ENCODE peak calls at places on chromosomes 2 and 18, in seven cellular contexts. One of them, this sample, is unnamed.

GRCh38 chr2:200703132-200703925 is 108.4 kb upstream of the BZW1 start:
- DNase-seq in HCT116: peak; percentile 68
- DNase-seq in K562: no peak
- DNase-seq in HepG2: peak; percentile 77
- DNase-seq in SK-N-SH: peak; percentile 15
- DNase-seq in H1: no peak
- DNase-seq in GM12878: peak; percentile 4
- DNase-seq in this sample: peak; percentile 32

GRCh38 chr2:236601306-236602202 is 31.9 kb downstream of the ACKR3 start:
- DNase-seq in HCT116: no peak
- DNase-seq in K562: no peak
- DNase-seq in HepG2: no peak
- DNase-seq in SK-N-SH: no peak
- DNase-seq in H1: no peak
- DNase-seq in GM12878: peak; percentile 45
- DNase-seq in this sample: no peak

GRCh38 chr2:11377915-11378649 is 33.6 kb upstream of the ROCK2 start:
- DNase-seq in HCT116: no peak
- DNase-seq in K562: no peak
- DNase-seq in HepG2: no peak
- DNase-seq in SK-N-SH: no peak
- DNase-seq in H1: no peak
- DNase-seq in GM12878: peak; percentile 61
- DNase-seq in this sample: no peak

GRCh38 chr2:157291018-157291417 is 33.5 kb downstream of the GALNT5 start:
- DNase-seq in HCT116: no peak
- DNase-seq in K562: no peak
- DNase-seq in HepG2: no peak
- DNase-seq in SK-N-SH: no peak
- DNase-seq in H1: no peak
- DNase-seq in GM12878: no peak
- DNase-seq in this sample: no peak

GRCh38 chr2:237864940-237865622 is 5.7 kb downstream of the RAMP1 start:
- DNase-seq in HCT116: no peak
- DNase-seq in K562: no peak
- DNase-seq in HepG2: no peak
- DNase-seq in SK-N-SH: peak; percentile 68
- DNase-seq in H1: no peak
- DNase-seq in GM12878: no peak
- DNase-seq in this sample: no peak

GRCh38 chr2:38376683-38377500 is at the start of gene ATL2:
- DNase-seq in HCT116: peak; percentile 87
- DNase-seq in K562: peak; percentile 91
- DNase-seq in HepG2: peak; percentile 91
- DNase-seq in SK-N-SH: peak; percentile 99
- DNase-seq in H1: peak; percentile 91
- DNase-seq in GM12878: peak; percentile 59
- DNase-seq in this sample: peak; percentile 73

GRCh38 chr2:169363027-169363569 is 764 bp upstream of the LRP2 start:
- DNase-seq in HCT116: no peak
- DNase-seq in K562: no peak
- DNase-seq in HepG2: no peak
- DNase-seq in SK-N-SH: peak; percentile 32
- DNase-seq in H1: no peak
- DNase-seq in GM12878: no peak
- DNase-seq in this sample: no peak

GRCh38 chr2:56199492-56199891 is 15.7 kb downstream of the CCDC85A start:
- DNase-seq in HCT116: no peak
- DNase-seq in K562: no peak
- DNase-seq in HepG2: no peak
- DNase-seq in SK-N-SH: no peak
- DNase-seq in H1: no peak
- DNase-seq in GM12878: no peak
- DNase-seq in this sample: no peak

GRCh38 chr2:215826838-215827441 is 186.4 kb downstream of the MREG start:
- DNase-seq in HCT116: no peak
- DNase-seq in K562: no peak
- DNase-seq in HepG2: peak; percentile 80
- DNase-seq in SK-N-SH: no peak
- DNase-seq in H1: no peak
- DNase-seq in GM12878: no peak
- DNase-seq in this sample: no peak

GRCh38 chr2:8457092-8457481 is 224.8 kb upstream of the ID2 start:
- DNase-seq in HCT116: no peak
- DNase-seq in K562: peak; percentile 47
- DNase-seq in HepG2: no peak
- DNase-seq in SK-N-SH: peak; percentile 41
- DNase-seq in H1: no peak
- DNase-seq in GM12878: no peak
- DNase-seq in this sample: no peak

GRCh38 chr2:113390133-113390849 is 47.2 kb upstream of the ZNG1B start:
- DNase-seq in HCT116: peak; percentile 72
- DNase-seq in K562: peak; percentile 54
- DNase-seq in HepG2: peak; percentile 79
- DNase-seq in SK-N-SH: peak; percentile 75
- DNase-seq in H1: peak; percentile 62
- DNase-seq in GM12878: peak; percentile 71
- DNase-seq in this sample: peak; percentile 69

GRCh38 chr2:98538280-98539041 is 69.9 kb downstream of the COA5 start:
- DNase-seq in HCT116: no peak
- DNase-seq in K562: no peak
- DNase-seq in HepG2: no peak
- DNase-seq in SK-N-SH: no peak
- DNase-seq in H1: no peak
- DNase-seq in GM12878: no peak
- DNase-seq in this sample: no peak

GRCh38 chr2:68238955-68239822 is 13.1 kb downstream of the PPP3R1 start:
- DNase-seq in HCT116: no peak
- DNase-seq in K562: no peak
- DNase-seq in HepG2: no peak
- DNase-seq in SK-N-SH: no peak
- DNase-seq in H1: no peak
- DNase-seq in GM12878: no peak
- DNase-seq in this sample: no peak

GRCh38 chr2:234450431-234451095 is 46.3 kb downstream of the ARL4C start:
- DNase-seq in HCT116: no peak
- DNase-seq in K562: no peak
- DNase-seq in HepG2: no peak
- DNase-seq in SK-N-SH: no peak
- DNase-seq in H1: no peak
- DNase-seq in GM12878: no peak
- DNase-seq in this sample: no peak

GRCh38 chr18:42644729-42645131 is 470.8 kb downstream of the RIT2 start:
- DNase-seq in HCT116: no peak
- DNase-seq in K562: no peak
- DNase-seq in HepG2: no peak
- DNase-seq in SK-N-SH: peak; percentile 4
- DNase-seq in H1: no peak
- DNase-seq in GM12878: no peak
- DNase-seq in this sample: no peak

GRCh38 chr2:96264656-96265348 is 995 bp downstream of the TMEM127 start:
- DNase-seq in HCT116: no peak
- DNase-seq in K562: no peak
- DNase-seq in HepG2: peak; percentile 54
- DNase-seq in SK-N-SH: peak; percentile 69
- DNase-seq in H1: no peak
- DNase-seq in GM12878: no peak
- DNase-seq in this sample: no peak

GRCh38 chr2:233051241-233052149 is 8.6 kb upstream of the INPP5D start:
- DNase-seq in HCT116: no peak
- DNase-seq in K562: peak; percentile 45
- DNase-seq in HepG2: no peak
- DNase-seq in SK-N-SH: no peak
- DNase-seq in H1: peak; percentile 34
- DNase-seq in GM12878: no peak
- DNase-seq in this sample: no peak

GRCh38 chr2:37366773-37367172 is 22.3 kb downstream of the QPCT start:
- DNase-seq in HCT116: no peak
- DNase-seq in K562: no peak
- DNase-seq in HepG2: no peak
- DNase-seq in SK-N-SH: no peak
- DNase-seq in H1: no peak
- DNase-seq in GM12878: no peak
- DNase-seq in this sample: no peak

GRCh38 chr18:70279470-70279869 is 9.4 kb upstream of the SOCS6 start:
- DNase-seq in HCT116: no peak
- DNase-seq in K562: no peak
- DNase-seq in HepG2: no peak
- DNase-seq in SK-N-SH: no peak
- DNase-seq in H1: no peak
- DNase-seq in GM12878: no peak
- DNase-seq in this sample: no peak

GRCh38 chr2:161165266-161165665 is 5.0 kb downstream of the TANK start:
- DNase-seq in HCT116: no peak
- DNase-seq in K562: no peak
- DNase-seq in HepG2: no peak
- DNase-seq in SK-N-SH: no peak
- DNase-seq in H1: no peak
- DNase-seq in GM12878: no peak
- DNase-seq in this sample: no peak

GRCh38 chr2:231523451-231524266 is 6.6 kb downstream of the NMUR1 start:
- DNase-seq in HCT116: no peak
- DNase-seq in K562: no peak
- DNase-seq in HepG2: no peak
- DNase-seq in SK-N-SH: no peak
- DNase-seq in H1: no peak
- DNase-seq in GM12878: no peak
- DNase-seq in this sample: no peak

DNA sequence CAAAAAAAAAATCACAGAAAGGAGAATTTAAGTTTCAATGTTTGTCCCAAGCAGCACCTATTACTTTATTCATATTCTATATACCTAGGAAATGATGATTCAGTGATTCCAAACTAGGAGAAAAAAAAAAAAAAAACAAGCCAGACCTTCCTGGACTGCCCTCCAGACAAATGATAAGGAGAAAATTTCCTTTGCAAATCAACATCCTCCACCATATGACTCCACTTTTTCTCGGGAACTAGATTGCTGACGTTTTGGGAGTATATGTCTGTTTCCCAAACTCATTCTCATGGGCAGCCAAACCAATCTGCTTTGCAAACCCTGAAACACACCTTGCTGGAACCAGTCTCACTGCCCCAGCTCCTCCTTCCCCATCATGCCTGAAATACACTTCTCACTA is 16.8 kb downstream of the AP1S3 start:
- DNase-seq in HCT116: no peak
- DNase-seq in K562: no peak
- DNase-seq in HepG2: no peak
- DNase-seq in SK-N-SH: no peak
- DNase-seq in H1: no peak
- DNase-seq in GM12878: no peak
- DNase-seq in this sample: no peak
- TF ChIP-seq JUND in HCT116: no peak
- TF ChIP-seq JUND in K562: no peak
- TF ChIP-seq JUND in HepG2: no peak
- TF ChIP-seq JUND in SK-N-SH: no peak
- TF ChIP-seq JUND in H1: no peak
- TF ChIP-seq JUND in GM12878: no peak
- TF ChIP-seq JUND in this sample: no peak

DNA sequence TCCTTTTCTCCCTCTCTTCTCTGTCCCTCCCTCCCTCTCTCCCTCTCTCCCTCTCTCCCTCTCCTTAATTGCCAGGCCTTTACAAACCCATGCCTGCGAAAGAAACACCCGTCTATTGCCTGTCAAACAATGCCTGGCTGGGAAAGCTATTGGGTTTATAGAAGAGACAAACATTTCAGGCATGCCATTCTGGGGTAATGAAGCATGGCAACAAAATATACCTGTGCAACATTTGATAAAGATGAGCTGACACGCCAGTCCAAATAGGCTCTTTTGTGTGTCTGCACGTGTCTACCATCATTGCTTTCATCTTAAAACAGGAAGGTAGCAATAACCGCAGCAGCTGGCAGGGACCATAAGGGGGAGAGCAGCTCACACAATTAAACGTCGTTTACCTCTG is 282.1 kb downstream of the ZNF516 start:
- DNase-seq in HCT116: no peak
- DNase-seq in K562: no peak
- DNase-seq in HepG2: no peak
- DNase-seq in SK-N-SH: no peak
- DNase-seq in H1: no peak
- DNase-seq in GM12878: no peak
- DNase-seq in this sample: no peak
- TF ChIP-seq JUND in HCT116: no peak
- TF ChIP-seq JUND in K562: no peak
- TF ChIP-seq JUND in HepG2: no peak
- TF ChIP-seq JUND in SK-N-SH: no peak
- TF ChIP-seq JUND in H1: no peak
- TF ChIP-seq JUND in GM12878: no peak
- TF ChIP-seq JUND in this sample: no peak

DNA sequence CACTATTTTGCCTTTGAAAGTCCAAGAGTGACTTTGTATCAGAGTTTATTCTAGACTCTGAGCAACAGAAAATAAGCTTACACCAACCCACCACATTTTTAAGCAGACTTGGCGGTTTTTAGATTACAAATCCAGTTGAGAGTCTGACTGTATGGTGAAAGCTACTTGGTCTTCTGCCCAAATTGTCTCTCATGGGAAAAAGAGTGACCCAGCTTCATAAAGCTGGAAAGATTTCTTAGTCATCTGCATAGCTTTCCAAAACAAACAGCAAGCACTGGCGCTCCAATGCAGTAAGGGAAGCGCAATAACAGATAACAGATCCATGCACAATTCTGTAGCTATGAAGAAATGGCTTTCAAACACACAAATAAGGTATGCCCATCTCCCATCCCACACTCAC is 7.1 kb downstream of the DSG1 start:
- DNase-seq in HCT116: no peak
- DNase-seq in K562: no peak
- DNase-seq in HepG2: no peak
- DNase-seq in SK-N-SH: no peak
- DNase-seq in H1: no peak
- DNase-seq in GM12878: no peak
- DNase-seq in this sample: no peak
- TF ChIP-seq JUND in HCT116: no peak
- TF ChIP-seq JUND in K562: no peak
- TF ChIP-seq JUND in HepG2: no peak
- TF ChIP-seq JUND in SK-N-SH: no peak
- TF ChIP-seq JUND in H1: no peak
- TF ChIP-seq JUND in GM12878: no peak
- TF ChIP-seq JUND in this sample: no peak

DNA sequence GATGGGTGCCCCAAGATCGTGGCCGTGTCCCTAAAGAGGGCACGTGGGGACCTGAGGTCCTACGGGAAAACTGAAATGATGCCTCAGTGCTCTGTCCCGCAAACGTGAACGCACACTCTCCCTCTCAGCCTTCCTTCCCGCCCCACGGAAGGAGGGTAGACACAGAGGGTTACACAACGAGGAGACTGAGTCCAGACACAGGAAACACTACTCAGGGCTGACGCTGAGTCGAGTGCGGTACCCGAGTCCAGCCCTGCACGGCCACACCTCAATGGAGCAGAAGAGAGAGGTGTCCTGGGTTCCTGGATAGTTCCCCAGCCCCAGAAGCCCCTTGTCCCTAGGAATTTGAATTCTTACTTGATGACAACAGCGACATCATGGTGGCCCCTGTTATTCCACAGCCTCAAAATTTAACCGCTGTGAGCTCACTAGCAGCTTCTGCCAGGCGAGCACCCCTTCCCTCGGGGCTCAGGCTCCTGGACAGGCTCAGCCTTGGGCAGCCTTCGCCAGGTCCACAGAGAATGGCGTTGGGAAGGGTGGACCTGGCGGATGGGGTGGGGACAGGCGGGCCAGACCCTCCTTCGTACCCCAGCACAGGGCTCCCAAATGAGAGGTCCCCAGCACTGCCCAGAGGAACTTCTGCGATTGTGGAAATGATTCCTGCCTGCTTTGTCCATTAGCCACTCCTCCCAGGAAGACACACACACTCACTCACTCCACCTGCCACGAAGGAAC is 980 bp upstream of the RNPEPL1 start:
- DNase-seq in HCT116: no peak
- DNase-seq in K562: no peak
- DNase-seq in HepG2: no peak
- DNase-seq in SK-N-SH: peak; percentile 41
- DNase-seq in H1: no peak
- DNase-seq in GM12878: no peak
- DNase-seq in this sample: no peak
- TF ChIP-seq JUND in HCT116: no peak
- TF ChIP-seq JUND in K562: no peak
- TF ChIP-seq JUND in HepG2: no peak
- TF ChIP-seq JUND in SK-N-SH: no peak
- TF ChIP-seq JUND in H1: no peak
- TF ChIP-seq JUND in GM12878: no peak
- TF ChIP-seq JUND in this sample: no peak